ENCODE peak calls at places on chromosomes 16 and 17, in ten cellular contexts. B, Q, E, I, K, D, P, Y, S and J are unnamed samples.
A peak's percentile ranks its signal among the peaks of the same experiment; 100 is the strongest.

GRCh38 chr17:79114455-79115301 is 40.1 kb downstream of the ENGASE start:
- DNase-seq in Q (no peak), S (peak; percentile 9), B (no peak), I (no peak), Y (peak; percentile 54), E (no peak), D (peak; percentile 76), K (no peak), P (peak; percentile 78), J (peak; percentile 19)

GRCh38 chr16:56316545-56316944 is 108.8 kb downstream of the AMFR start:
- DNase-seq in E (no peak), Q (no peak), B (no peak), I (no peak), Y (no peak), D (no peak), K (no peak), S (no peak), P (no peak), J (no peak)

GRCh38 chr17:6456321-6456720 is 12.1 kb downstream of the PIMREG start:
- DNase-seq in S (no peak), B (peak; percentile 30), D (no peak), Q (no peak), K (no peak), P (peak; percentile 44), Y (no peak), E (no peak), I (no peak), J (no peak)

GRCh38 chr17:74499992-74500391 is 31.3 kb downstream of the CD300LB start:
- DNase-seq in Q (no peak), S (no peak), B (no peak), D (no peak), K (no peak), Y (no peak), I (no peak), E (no peak), P (peak; percentile 35), J (no peak)

GRCh38 chr17:79606487-79606886 is 4.4 kb downstream of the RBFOX3 start:
- DNase-seq in D (no peak), B (no peak), S (no peak), K (no peak), Q (no peak), E (no peak), P (no peak), Y (no peak), I (no peak), J (no peak)

GRCh38 chr17:9973689-9974459 is 68.8 kb upstream of the RCVRN start:
- DNase-seq in B (no peak), E (no peak), S (peak; percentile 28), P (no peak), Y (no peak), K (no peak), D (no peak), I (no peak), Q (no peak), J (no peak)

GRCh38 chr16:82753821-82754220 is 127.1 kb downstream of the CDH13 start:
- DNase-seq in P (no peak), E (no peak), I (no peak), Q (no peak), Y (no peak), B (no peak), K (peak; percentile 46), D (peak; percentile 6), S (no peak), J (peak; percentile 46)

GRCh38 chr16:19856120-19856519 is 28.5 kb downstream of the GPRC5B start:
- DNase-seq in I (no peak), E (no peak), S (no peak), D (no peak), Y (no peak), K (no peak), Q (no peak), B (no peak), P (no peak), J (no peak)

GRCh38 chr17:3905017-3905486 is 11.2 kb downstream of the P2RX1 start:
- DNase-seq in P (no peak), S (no peak), Y (no peak), B (no peak), D (no peak), Q (no peak), E (no peak), I (no peak), K (no peak), J (no peak)

GRCh38 chr17:19291646-19292376 is 54.6 kb downstream of the EPN2 start:
- DNase-seq in Q (no peak), D (no peak), K (no peak), S (no peak), Y (no peak), P (no peak), B (no peak), I (no peak), E (no peak), J (no peak)
- TF ChIP-seq CTCF in Q (no peak), D (no peak), K (no peak), S (no peak), Y (no peak), P (no peak), B (no peak), I (no peak), E (no peak), J (no peak)

DNA sequence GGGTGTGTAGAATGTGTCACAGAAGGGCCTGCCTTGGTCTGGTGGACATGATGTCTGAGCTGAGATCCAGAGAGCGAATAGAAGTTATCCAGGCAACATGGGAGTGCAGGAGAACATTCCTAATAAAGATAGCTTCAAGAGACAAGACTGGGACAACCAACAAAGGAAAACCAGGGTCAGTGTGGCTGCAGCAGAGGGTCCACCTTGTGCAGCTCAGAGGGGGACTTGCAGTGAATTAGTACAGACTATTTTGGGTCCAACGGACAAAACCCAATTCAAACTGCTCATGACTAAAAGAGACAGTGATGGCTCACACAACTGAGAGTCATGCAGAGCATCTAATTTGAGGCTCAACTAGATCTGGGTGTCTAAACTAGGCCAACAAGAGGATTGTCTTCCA is 192.1 kb downstream of the CBLN1 start:
- DNase-seq in P (no peak), I (no peak), Q (no peak), K (no peak), D (no peak), S (no peak), Y (no peak), E (no peak), B (no peak), J (no peak)
- H3K4me3 ChIP-seq in P (no peak overlapping the region), I (no peak overlapping the region), Q (no peak overlapping the region), K (no peak overlapping the region), D (no peak overlapping the region), S (no peak overlapping the region), Y (no peak overlapping the region), E (no peak overlapping the region), B (no peak overlapping the region), J (no peak overlapping the region)

DNA sequence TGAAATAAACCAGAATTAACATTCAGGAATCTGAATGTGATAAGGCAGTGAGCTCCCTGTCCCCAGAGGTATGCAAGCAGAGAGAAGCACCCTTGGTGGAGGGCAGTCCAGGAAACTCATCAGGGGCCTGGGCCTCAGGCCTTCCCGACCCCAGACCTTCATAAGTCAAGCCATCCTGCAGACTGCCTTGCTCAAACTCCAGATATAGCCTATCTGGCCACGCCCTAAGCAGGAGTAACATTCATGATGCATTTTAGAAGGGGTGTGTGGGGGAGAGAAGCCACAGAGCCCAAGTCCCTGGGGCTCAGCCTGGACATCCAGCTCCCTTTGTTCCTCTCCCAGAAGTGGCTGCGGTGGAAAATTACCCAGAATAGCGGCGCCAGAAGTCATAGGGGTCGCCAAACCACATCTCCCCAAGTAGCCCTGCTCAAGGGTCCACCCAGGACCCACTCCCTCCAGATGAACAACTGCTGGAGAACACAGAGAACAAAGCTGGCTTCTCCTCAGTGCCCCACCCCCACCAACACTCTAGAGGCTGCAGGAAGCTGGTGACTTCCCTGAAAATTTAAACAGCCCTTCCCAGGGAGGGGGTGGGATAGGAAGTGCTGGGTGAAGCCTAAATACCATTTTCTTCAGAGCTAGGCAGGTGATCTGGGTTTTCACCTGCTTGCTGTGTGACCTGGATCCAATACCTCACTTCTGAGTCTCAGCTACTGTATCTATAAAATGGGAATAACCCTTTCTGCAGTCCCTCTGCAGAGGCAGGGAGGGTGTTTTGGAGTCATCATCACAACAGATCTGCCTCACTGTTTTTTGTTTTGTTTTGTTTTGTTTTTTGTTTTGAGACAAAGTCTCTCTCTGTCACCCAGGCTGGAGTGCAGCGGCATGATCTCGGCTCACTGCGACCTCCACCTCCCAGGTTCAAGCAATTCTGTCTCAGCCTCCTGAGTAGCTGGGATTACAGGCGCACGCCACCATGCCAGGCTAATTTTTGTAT is 1.5 kb upstream of the SREBF1 start:
- DNase-seq in D (peak; percentile 86), Y (peak; percentile 76), K (no peak), I (no peak), E (no peak), Q (peak; percentile 73), P (peak; percentile 85), B (peak; percentile 80), S (peak; percentile 63), J (peak; percentile 79)
- TF ChIP-seq CTCF in D (no peak), Y (no peak), K (no peak), I (no peak), E (no peak), Q (no peak), P (no peak), B (no peak), S (no peak), J (no peak)

GRCh38 chr17:72735602-72736001 is 356.9 kb downstream of the SLC39A11 start:
- DNase-seq in E (no peak), Y (no peak), P (no peak), I (no peak), S (no peak), D (no peak), Q (no peak), K (no peak), B (no peak), J (no peak)

GRCh38 chr17:72732893-72733618 is 359.4 kb downstream of the SLC39A11 start:
- DNase-seq in Q (no peak), S (no peak), E (no peak), P (no peak), K (no peak), B (no peak), D (no peak), I (no peak), Y (no peak), J (no peak)

GRCh38 chr17:72735089-72735488 is 357.4 kb downstream of the SLC39A11 start:
- DNase-seq in E (no peak), B (no peak), S (no peak), P (no peak), Q (no peak), D (no peak), Y (no peak), K (no peak), I (no peak), J (no peak)

GRCh38 chr17:72734611-72735010 is 357.9 kb downstream of the SLC39A11 start:
- DNase-seq in B (no peak), E (no peak), P (no peak), Q (no peak), D (no peak), S (no peak), Y (no peak), I (no peak), K (no peak), J (no peak)

DNA sequence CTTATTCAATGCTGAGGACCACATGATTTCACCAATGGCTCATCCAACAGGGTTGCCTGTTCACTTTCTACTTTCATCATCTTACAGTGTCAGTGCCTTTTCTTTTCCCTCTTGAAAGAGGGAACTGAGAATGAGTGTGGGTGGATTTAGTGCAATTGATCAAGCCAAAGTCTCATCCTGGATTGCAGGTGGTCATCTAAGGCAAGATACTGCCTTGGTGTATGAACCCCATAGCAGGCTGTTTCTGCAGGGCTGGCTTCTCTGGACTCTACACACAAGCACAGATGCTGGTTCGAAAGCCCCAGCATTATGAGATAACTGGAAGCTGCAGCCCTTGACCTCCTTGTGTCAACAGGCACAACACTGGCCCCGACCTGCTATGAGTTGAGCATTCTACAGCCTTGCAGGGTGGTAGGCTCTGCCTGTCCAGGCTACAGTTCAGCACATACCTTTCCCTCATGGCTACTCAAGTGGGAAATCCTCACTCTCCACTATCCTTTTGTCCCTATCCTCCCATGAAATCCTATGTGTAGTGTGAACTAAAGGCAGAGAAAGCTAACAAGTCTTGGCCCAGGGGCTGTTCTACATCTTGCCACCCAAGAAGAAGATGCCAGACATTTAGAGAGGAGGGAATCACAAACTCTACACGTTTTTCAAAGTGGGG is 358.7 kb downstream of the SLC39A11 start:
- DNase-seq in I (no peak), Q (no peak), S (no peak), K (no peak), D (no peak), E (no peak), B (no peak), P (no peak), Y (no peak), J (no peak)
- H3K4me3 ChIP-seq in I (no peak overlapping the region), Q (no peak overlapping the region), S (no peak overlapping the region), K (no peak overlapping the region), D (no peak overlapping the region), E (no peak overlapping the region), B (no peak overlapping the region), P (no peak overlapping the region), Y (no peak overlapping the region), J (no peak overlapping the region)